ENCODE peak calls at places on chromosomes 7 and 10, in five cellular contexts. Q is cardiac muscle cell; X is RWPE2; I is activated effector memory CD4-positive, alpha-beta T cell treated with Interleukin-2 at 50 U/mL for 16 hours; B is naive thymus-derived CD8-positive, alpha-beta T cell. R is an unnamed sample.

GRCh38 chr7:14988941-14989340 is 86.4 kb upstream of the DGKB start:
- DNase-seq in Q (peak), X (no peak), I (no peak), B (no peak), R (no peak)

GRCh38 chr7:121587454-121587853 is 191.3 kb upstream of the FAM3C start:
- DNase-seq in Q (no peak), X (no peak), I (no peak), B (no peak), R (no peak)

GRCh38 chr7:112201421-112201820 is 4.8 kb downstream of the DOCK4 start:
- DNase-seq in Q (no peak), X (no peak), I (no peak), B (no peak), R (no peak)

GRCh38 chr10:14396441-14397048 is 65.8 kb upstream of the FRMD4A start:
- DNase-seq in Q (no peak), X (no peak), I (no peak), B (no peak), R (no peak)

GRCh38 chr7:27167170-27167505 is 1.8 kb upstream of the HOXA9 start:
- DNase-seq in Q (no peak), X (no peak), I (no peak), B (no peak), R (no peak)

GRCh38 chr7:134852626-134853025 is 73.2 kb downstream of the CALD1 start:
- DNase-seq in Q (no peak), X (no peak), I (no peak), B (no peak), R (no peak)

GRCh38 chr10:113225903-113226302 is 275.9 kb downstream of the TCF7L2 start:
- DNase-seq in Q (no peak), X (no peak), I (no peak), B (no peak), R (no peak)

GRCh38 chr7:50595538-50596102 is 30.4 kb upstream of the DDC start:
- DNase-seq in Q (peak), X (no peak), I (no peak), B (no peak), R (peak)

GRCh38 chr10:88218362-88218761 is 354.9 kb downstream of the PTEN start:
- DNase-seq in Q (no peak), X (no peak), I (no peak), B (no peak), R (no peak)

GRCh38 chr7:74452748-74453320 is 872 bp upstream of the GTF2IRD1 start:
- DNase-seq in Q (no peak), X (no peak), I (no peak), B (no peak), R (peak)

GRCh38 chr10:111835562-111835961 is 348.0 kb downstream of the GPAM start:
- DNase-seq in Q (no peak), X (no peak), I (no peak), B (no peak), R (no peak)

GRCh38 chr10:116809528-116810500 is 39.5 kb upstream of the ENO4 start:
- DNase-seq in Q (peak), X (no peak), I (no peak), B (no peak), R (peak)

GRCh38 chr10:113788604-113789083 is 37.2 kb downstream of the PLEKHS1 start:
- DNase-seq in Q (no peak), X (no peak), I (no peak), B (no peak), R (peak)

GRCh38 chr7:17367502-17367901 is 69.0 kb downstream of the AHR start:
- DNase-seq in Q (no peak), X (no peak), I (no peak), B (no peak), R (no peak)

GRCh38 chr7:15720849-15721471 is 34.5 kb upstream of the MEOX2 start:
- DNase-seq in Q (peak), X (no peak), I (no peak), B (no peak), R (peak)

GRCh38 chr10:116634126-116634975 is 13.6 kb downstream of the PNLIPRP2 start:
- DNase-seq in Q (no peak), X (no peak), I (no peak), B (no peak), R (no peak)

GRCh38 chr10:120607016-120607709 is 150.1 kb downstream of the PLPP4 start:
- DNase-seq in Q (no peak), X (no peak), I (no peak), B (no peak), R (no peak)

GRCh38 chr10:43623351-43623750 is 17.1 kb downstream of the ZNF485 start:
- DNase-seq in Q (no peak), X (no peak), I (no peak), B (no peak), R (peak)

GRCh38 chr7:28609608-28610007 is 197.3 kb downstream of the CREB5 start:
- DNase-seq in Q (peak), X (no peak), I (no peak), B (no peak), R (no peak)

GRCh38 chr10:28892818-28893547 is 215.7 kb downstream of the BAMBI start:
- DNase-seq in Q (no peak), X (no peak), I (no peak), B (no peak), R (no peak)

GRCh38 chr10:89175821-89176220 is 31.3 kb downstream of the CH25H start:
- DNase-seq in Q (no peak), X (no peak), I (no peak), B (no peak), R (no peak)

GRCh38 chr7:71488308-71488707 is 356.4 kb downstream of the GALNT17 start:
- DNase-seq in Q (no peak), X (no peak), I (no peak), B (no peak), R (no peak)

GRCh38 chr10:119211176-119211575 is 3.8 kb downstream of the GRK5 start:
- DNase-seq in Q (no peak), X (no peak), I (no peak), B (no peak), R (no peak)

GRCh38 chr10:132421377-132422168 is 24.6 kb downstream of the PWWP2B start:
- DNase-seq in Q (peak), X (no peak), I (no peak), B (no peak), R (peak)

R was measured in small intestine.